ENCODE peak calls at places on chromosome 21, in eight cellular contexts. D is lower lobe of right lung; U is tibial artery; N is endothelial cell of umbilical vein; X is kidney; W is CD8-positive, alpha-beta T cell; T is iPS DF 6.9; V is body of pancreas. A is an unnamed sample. For H3K9me3 and H3K36me3, the result is how much of the 10 kb centered on the place peaks cover.

GRCh38 chr21:33101300-33102005 is 31.5 kb downstream of the OLIG1 start:
- DNase-seq in D (no peak), U (no peak), N (no peak), X (no peak), W (no peak), T (no peak), V (no peak), A (no peak)

GRCh38 chr21:18725653-18726052 is 322.1 kb upstream of the TMPRSS15 start:
- DNase-seq in D (no peak), U (no peak), N (no peak), X (no peak), W (no peak), T (peak), V (no peak), A (no peak)

GRCh38 chr21:39954570-39954969 is 87.3 kb downstream of the PCP4 start:
- DNase-seq in D (no peak), U (no peak), N (no peak), X (no peak), W (no peak), T (no peak), V (no peak), A (no peak)

GRCh38 chr21:34965200-34966174 is 83.6 kb downstream of the RUNX1 start:
- DNase-seq in D (no peak), U (no peak), N (no peak), X (no peak), W (no peak), T (no peak), V (no peak), A (no peak)

GRCh38 chr21:35850029-35850428 is 210.3 kb downstream of the SETD4 start:
- DNase-seq in D (no peak), U (no peak), N (peak), X (no peak), W (no peak), T (no peak), V (no peak), A (no peak)

GRCh38 chr21:25837545-25838263 is 102.9 kb downstream of the GABPA start:
- DNase-seq in D (no peak), U (no peak), N (peak), X (no peak), W (no peak), T (no peak), V (no peak), A (no peak)

GRCh38 chr21:34887729-34888568 is 161.2 kb downstream of the RUNX1 start:
- DNase-seq in D (peak), U (peak), N (peak), X (peak), W (peak), T (no peak), V (peak), A (peak)

GRCh38 chr21:15293251-15293650 is 228.5 kb upstream of the NRIP1 start:
- DNase-seq in D (no peak), U (no peak), N (peak), X (no peak), W (no peak), T (no peak), V (no peak), A (no peak)

GRCh38 chr21:19553930-19554615 is 1150.5 kb upstream of the TMPRSS15 start:
- DNase-seq in D (no peak), U (no peak), N (no peak), X (no peak), W (no peak), T (peak), V (no peak), A (no peak)

GRCh38 chr21:32256873-32257620 is 21.8 kb downstream of the MIS18A start:
- DNase-seq in D (no peak), U (peak), N (peak), X (peak), W (no peak), T (no peak), V (peak), A (no peak)

GRCh38 chr21:45643021-45643980 is at the start of gene PCBP3:
- DNase-seq in D (peak), U (peak), N (peak), X (peak), W (peak), T (peak), V (peak), A (peak)

GRCh38 chr21:39633770-39634181 is 21.0 kb downstream of the B3GALT5 start:
- DNase-seq in D (no peak), U (no peak), N (no peak), X (no peak), W (no peak), T (no peak), V (no peak), A (no peak)

GRCh38 chr21:46155514-46156377 is at the start of gene FTCD:
- DNase-seq in D (peak), U (peak), N (no peak), X (peak), W (peak), T (no peak), V (no peak), A (no peak)

GRCh38 chr21:45108034-45108790 is 33.8 kb downstream of the ADARB1 start:
- DNase-seq in D (no peak), U (no peak), N (no peak), X (no peak), W (no peak), T (no peak), V (no peak), A (no peak)

GRCh38 chr21:32702702-32703101 is 25.1 kb downstream of the SYNJ1 start:
- DNase-seq in D (no peak), U (no peak), N (peak), X (no peak), W (no peak), T (no peak), V (no peak), A (no peak)

GRCh38 chr21:32611471-32611997 is 643 bp downstream of the CFAP298 start:
- DNase-seq in D (peak), U (no peak), N (peak), X (no peak), W (peak), T (no peak), V (peak), A (peak)

GRCh38 chr21:34029724-34030528 is 43.5 kb upstream of the MRPS6 start:
- DNase-seq in D (no peak), U (no peak), N (peak), X (no peak), W (no peak), T (peak), V (peak), A (peak)

GRCh38 chr21:15558884-15559283 is 170.9 kb upstream of the USP25 start:
- DNase-seq in D (no peak), U (no peak), N (no peak), X (no peak), W (no peak), T (no peak), V (no peak), A (no peak)

DNA sequence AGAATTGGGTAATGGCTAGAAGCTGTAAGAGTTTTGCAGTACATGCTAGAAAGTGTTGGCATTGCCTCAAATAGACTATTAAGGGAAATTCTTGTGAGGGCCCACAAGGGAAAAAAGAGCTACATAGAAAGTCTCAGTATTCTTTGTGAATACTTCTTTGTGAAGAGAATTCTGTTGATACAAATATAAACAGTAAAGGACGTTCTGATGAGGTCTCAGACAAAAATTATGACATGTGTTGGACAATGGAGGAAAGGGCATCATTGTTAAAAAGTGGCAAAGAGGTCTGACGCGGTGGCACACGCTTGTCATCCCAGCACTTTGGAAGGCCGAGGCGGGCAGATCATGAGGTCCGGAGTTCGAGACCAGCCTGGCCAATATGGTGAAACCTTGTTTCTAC is 458.9 kb downstream of the NCAM2 start:
- DNase-seq in D (no peak), U (no peak), N (no peak), X (no peak), W (no peak), T (no peak), V (no peak), A (no peak)
- H3K9me3 ChIP-seq in D (under half), U (under half), N (under half), X (under half), W (under half), T (under half), V (under half), A (under half)

DNA sequence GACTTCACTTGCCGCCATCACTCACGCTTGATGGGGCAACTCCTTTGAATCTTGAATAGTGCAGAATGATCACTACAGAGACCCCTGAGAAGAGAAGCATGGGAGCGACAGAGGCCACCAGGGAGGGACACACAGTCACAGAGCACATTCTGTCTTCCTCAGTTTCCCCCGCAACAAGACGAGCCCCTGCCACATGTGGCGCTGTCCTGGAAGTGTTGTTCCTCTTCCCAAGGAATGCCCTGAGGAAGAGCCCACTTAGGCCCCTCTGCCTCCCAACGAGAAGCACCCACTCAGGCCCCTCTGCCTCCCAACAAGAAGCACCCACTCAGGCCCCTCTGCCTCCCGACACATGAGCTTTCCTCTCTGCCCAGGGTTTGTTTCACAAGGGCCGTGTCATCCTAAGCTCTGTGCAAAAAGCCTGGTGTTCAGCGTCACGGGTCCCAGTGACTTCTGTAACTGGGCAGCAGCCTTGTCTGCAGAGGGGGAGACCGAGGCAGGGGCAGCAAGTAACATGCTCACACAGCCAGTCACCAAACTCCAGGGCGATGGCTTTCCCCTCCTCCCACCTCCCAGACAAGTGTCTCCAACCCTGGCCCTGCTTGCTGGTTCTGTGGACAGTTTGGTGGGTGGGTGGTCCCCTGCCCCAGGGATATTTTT is 19.8 kb downstream of the SLC37A1 start:
- DNase-seq in D (no peak), U (no peak), N (no peak), X (peak), W (no peak), T (no peak), V (no peak), A (no peak)
- H3K27ac ChIP-seq in D (no peak), U (peak), N (no peak), X (no peak), W (no peak), T (no peak), V (no peak), A (no peak)

GRCh38 chr21:43890042-43890441 is 25.0 kb downstream of the AGPAT3 start:
- DNase-seq in D (no peak), U (no peak), N (no peak), X (no peak), W (no peak), T (peak), V (no peak), A (no peak)
- H3K36me3 ChIP-seq in D (under half), U (under half), N (under half), X (under half), W (under half), T (under half), V (under half), A (under half)

GRCh38 chr21:29315155-29315749 is 16.5 kb downstream of the BACH1 start:
- DNase-seq in D (no peak), U (no peak), N (no peak), X (no peak), W (no peak), T (no peak), V (no peak), A (no peak)

GRCh38 chr21:29311802-29312201 is 13.1 kb downstream of the BACH1 start:
- DNase-seq in D (no peak), U (no peak), N (no peak), X (no peak), W (no peak), T (no peak), V (no peak), A (no peak)

GRCh38 chr21:29316029-29316742 is 17.5 kb downstream of the BACH1 start:
- DNase-seq in D (no peak), U (no peak), N (no peak), X (no peak), W (no peak), T (no peak), V (no peak), A (no peak)

GRCh38 chr21:29316806-29317205 is 18.1 kb downstream of the BACH1 start:
- DNase-seq in D (no peak), U (no peak), N (no peak), X (no peak), W (no peak), T (no peak), V (no peak), A (no peak)

DNA sequence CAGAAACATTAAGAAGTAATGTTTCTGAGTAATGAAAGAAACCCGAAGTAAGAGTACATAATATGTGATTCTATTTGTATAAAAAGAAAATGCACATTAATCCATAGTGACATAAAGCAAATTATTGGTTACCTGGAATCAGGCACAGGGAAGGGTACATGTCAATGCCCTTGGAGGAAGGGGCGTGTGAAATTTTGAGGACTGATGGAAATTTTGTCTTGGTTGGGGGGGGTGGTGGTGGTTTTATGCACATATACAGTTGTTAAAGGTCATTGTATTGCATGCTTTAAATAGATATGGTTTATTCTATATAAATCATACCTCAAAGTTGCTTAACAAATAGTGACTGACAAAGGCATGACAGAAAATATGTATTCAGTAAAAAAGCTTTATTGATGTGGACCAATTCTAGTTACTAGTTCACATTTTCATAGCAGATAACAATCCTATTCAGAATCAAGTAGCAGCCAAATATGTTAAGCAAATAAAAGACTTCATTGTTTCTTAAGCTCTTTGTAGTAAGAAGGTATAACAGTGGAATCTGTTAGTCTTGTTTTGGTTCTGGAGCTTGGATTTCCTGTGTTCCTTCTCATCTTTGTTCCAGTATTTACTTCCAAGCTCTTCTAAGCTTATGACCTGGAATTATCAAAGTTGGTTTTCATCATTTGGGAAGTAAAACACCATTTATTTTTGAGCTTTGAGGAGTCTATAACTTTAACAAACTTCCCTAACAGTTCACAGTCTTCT is 15.1 kb downstream of the BACH1 start:
- DNase-seq in D (no peak), U (no peak), N (peak), X (no peak), W (no peak), T (no peak), V (no peak), A (no peak)
- H3K9me3 ChIP-seq in D (under half), U (under half), N (under half), X (under half), W (under half), T (under half), V (under half), A (under half)

DNA sequence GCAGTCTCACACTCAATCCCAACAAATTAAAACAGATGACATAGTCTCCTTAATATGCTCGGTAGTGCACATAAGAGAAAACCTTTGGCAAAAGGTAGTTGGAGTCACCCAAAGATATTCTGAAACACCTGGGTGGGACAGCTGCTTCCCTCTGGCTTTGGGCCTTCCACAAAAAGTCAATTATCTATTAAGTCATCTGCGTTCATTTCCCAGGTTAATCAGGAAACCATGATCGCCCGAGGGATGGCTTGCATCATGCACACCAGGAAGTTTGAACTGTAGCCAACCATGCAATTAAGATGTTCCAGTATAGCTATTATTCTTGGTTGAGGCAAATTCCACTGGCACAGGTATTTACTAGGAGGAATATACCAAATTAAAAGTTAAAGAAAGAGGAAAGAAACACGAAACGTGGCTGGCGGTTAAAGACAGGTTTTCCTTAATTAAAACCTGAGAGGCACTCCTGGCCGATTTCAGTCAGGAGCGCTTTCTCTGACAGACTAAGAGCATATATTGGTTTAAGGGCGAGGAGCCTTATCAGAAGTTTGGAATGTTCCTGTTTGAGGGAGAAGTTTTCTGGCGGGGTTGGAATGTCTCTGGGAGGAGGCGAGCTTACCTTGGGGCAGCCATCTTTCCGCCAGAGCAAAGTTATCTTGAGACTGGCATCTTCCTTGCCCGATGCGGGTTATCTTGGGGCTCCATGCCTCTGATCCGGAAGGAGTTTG is 19.9 kb downstream of the CLDN17 start:
- DNase-seq in D (no peak), U (no peak), N (no peak), X (no peak), W (no peak), T (no peak), V (no peak), A (no peak)
- H3K27ac ChIP-seq in D (no peak), U (no peak), N (no peak), X (no peak), W (no peak), T (no peak), V (no peak), A (no peak)

DNA sequence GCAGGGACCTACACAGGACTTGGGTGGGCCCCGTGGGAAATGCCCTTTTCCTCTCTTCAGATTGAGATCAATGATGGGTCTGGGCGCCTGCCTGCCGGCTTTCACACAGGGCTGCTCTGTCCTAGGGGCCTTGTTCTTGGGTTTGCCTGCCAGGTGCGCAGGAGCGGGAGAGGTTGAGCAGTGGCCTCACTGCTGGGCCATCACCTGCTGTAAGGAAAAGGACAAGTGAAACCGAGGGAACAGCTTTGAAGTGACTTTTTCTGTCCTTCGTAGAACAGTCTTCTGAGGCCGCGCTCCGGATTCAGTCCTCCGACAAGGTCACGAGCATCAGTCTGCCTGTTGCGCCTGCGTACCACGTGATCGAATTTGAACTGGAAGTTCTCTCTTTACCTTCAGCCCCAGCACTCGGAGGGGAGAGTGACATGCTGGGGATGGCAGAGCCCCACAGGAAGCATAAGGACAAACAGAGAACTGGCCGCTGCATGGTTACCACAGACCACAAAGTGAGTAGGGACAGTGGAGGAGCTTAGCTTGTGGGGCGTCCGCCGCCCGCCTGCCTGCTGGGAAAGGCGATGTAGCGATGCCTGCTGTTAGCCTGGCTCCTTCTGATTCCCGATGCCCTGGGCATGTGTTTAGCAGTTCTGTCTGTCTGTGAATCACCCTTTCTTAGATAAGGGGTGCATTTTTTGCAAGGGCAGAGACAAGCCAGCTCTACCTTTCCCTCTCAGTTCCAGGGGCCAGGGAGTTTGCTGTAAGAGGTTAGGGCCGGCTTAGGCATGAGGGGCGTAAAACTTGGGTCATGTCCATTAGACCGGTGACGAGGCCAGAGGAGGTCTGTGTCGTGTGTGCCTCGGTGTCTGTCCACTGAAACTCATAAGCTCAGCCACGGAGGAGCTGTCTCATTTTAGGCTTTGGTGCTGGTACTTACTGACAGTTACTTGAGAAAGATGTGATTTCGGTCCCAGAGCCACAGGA is 19.5 kb upstream of the PWP2 start:
- DNase-seq in D (peak), U (no peak), N (no peak), X (peak), W (no peak), T (no peak), V (no peak), A (peak)
- H3K36me3 ChIP-seq in D (half or more), U (half or more), N (under half), X (under half), W (under half), T (under half), V (under half), A (under half)

GRCh38 chr21:27244796-27245195 is 277.9 kb upstream of the ADAMTS5 start:
- DNase-seq in D (no peak), U (no peak), N (no peak), X (no peak), W (no peak), T (no peak), V (no peak), A (no peak)

GRCh38 chr21:27251752-27252151 is 284.9 kb upstream of the ADAMTS5 start:
- DNase-seq in D (no peak), U (no peak), N (no peak), X (no peak), W (no peak), T (no peak), V (no peak), A (no peak)

GRCh38 chr21:27246741-27247140 is 279.9 kb upstream of the ADAMTS5 start:
- DNase-seq in D (no peak), U (no peak), N (no peak), X (no peak), W (no peak), T (no peak), V (no peak), A (no peak)

GRCh38 chr21:27248791-27249190 is 281.9 kb upstream of the ADAMTS5 start:
- DNase-seq in D (no peak), U (no peak), N (no peak), X (no peak), W (no peak), T (no peak), V (no peak), A (no peak)

DNA sequence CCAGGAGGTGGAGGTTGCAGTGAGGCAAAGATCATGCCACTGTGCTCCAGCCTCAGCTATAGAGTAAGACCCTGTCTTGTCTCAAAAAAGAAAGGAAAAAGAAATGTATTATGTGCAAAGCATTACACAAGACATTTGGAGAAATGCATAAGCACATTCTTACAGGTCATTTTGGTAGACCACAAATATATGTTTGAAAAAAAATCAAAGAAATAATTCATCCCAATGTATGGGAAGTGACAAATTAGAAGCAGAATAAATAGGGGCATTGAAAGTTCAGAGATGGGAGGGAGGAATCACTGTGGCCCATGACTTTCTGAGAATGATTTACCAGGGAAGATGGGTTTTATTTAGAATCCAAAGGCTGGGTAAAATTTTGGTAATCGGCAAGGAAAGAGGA is 283.5 kb upstream of the ADAMTS5 start:
- DNase-seq in D (no peak), U (no peak), N (no peak), X (no peak), W (no peak), T (no peak), V (no peak), A (no peak)
- H3K9me3 ChIP-seq in D (under half), U (under half), N (under half), X (under half), W (under half), T (under half), V (under half), A (under half)

A was measured in CD8-positive, alpha-beta memory T cell.